ENCODE peak calls at places on chromosomes 11 and 22, in ten cellular contexts. U is right atrium auricular region, T is mammary epithelial cell, S is HCT116, X is colonic mucosa, E is brain microvascular endothelial cell, R is cardiac muscle cell, F is upper lobe of right lung, C is endodermal cell, B is vagina. A is an unnamed sample.
A peak's percentile ranks its signal among the peaks of the same experiment; 100 is the strongest.

GRCh38 chr11:5196731-5197130 is 3.8 kb downstream of the OR51V1 start:
- DNase-seq in C (no peak), X (no peak), B (no peak), U (no peak), F (no peak), R (no peak), E (no peak), S (no peak), T (no peak), A (no peak)

GRCh38 chr11:95507794-95508193 is 276.8 kb upstream of the SESN3 start:
- DNase-seq in S (no peak), R (no peak), U (no peak), T (no peak), E (no peak), X (no peak), B (no peak), C (no peak), F (no peak), A (no peak)

GRCh38 chr22:50600541-50600940 is at the start of gene MAPK8IP2:
- DNase-seq in T (no peak), C (peak; percentile 55), B (no peak), S (no peak), U (no peak), F (no peak), E (no peak), X (no peak), R (peak; percentile 24), A (no peak)

GRCh38 chr11:91174734-91175133 is 951.9 kb upstream of the CHORDC1 start:
- DNase-seq in R (no peak), C (no peak), T (no peak), B (no peak), S (no peak), E (no peak), X (no peak), F (no peak), U (no peak), A (no peak)

GRCh38 chr11:92569717-92570116 is 345.1 kb downstream of the FAT3 start:
- DNase-seq in E (no peak), R (no peak), F (no peak), S (no peak), C (no peak), T (no peak), B (no peak), X (no peak), U (no peak), A (no peak)

GRCh38 chr11:1487091-1487850 is 692 bp upstream of the MOB2 start:
- DNase-seq in C (no peak), R (no peak), T (no peak), X (no peak), S (no peak), F (peak; percentile 51), E (no peak), B (no peak), U (no peak), A (no peak)

GRCh38 chr11:128968916-128969315 is 26.2 kb upstream of the TP53AIP1 start:
- DNase-seq in T (no peak), U (no peak), C (no peak), S (no peak), B (no peak), E (no peak), X (no peak), R (no peak), F (no peak), A (no peak)

GRCh38 chr11:26188559-26188958 is 143.4 kb upstream of the ANO3 start:
- DNase-seq in X (no peak), S (no peak), U (no peak), R (no peak), B (no peak), F (no peak), T (no peak), C (no peak), E (no peak), A (no peak)

GRCh38 chr22:49600891-49601431 is 226.7 kb downstream of the BRD1 start:
- DNase-seq in S (no peak), B (no peak), R (no peak), E (no peak), U (no peak), C (no peak), F (peak; percentile 53), T (no peak), X (no peak), A (no peak)

GRCh38 chr11:88231894-88232482 is 56.7 kb upstream of the RAB38 start:
- DNase-seq in T (peak; percentile 34), U (no peak), B (no peak), R (peak; percentile 52), C (peak; percentile 65), F (no peak), X (no peak), E (peak; percentile 37), S (no peak), A (no peak)

GRCh38 chr22:41216984-41217383 is 11.9 kb downstream of the L3MBTL2 start:
- DNase-seq in C (peak; percentile 38), E (no peak), F (no peak), T (no peak), S (no peak), R (no peak), B (no peak), U (no peak), X (no peak), A (no peak)

GRCh38 chr11:134668076-134668475 is 256.0 kb upstream of the B3GAT1 start:
- DNase-seq in R (no peak), X (no peak), S (no peak), E (no peak), B (no peak), T (no peak), F (no peak), C (peak; percentile 12), U (no peak), A (no peak)

GRCh38 chr22:35335468-35335867 is 35.8 kb downstream of the TOM1 start:
- DNase-seq in B (no peak), U (no peak), S (no peak), T (no peak), R (no peak), C (peak; percentile 67), X (no peak), F (no peak), E (no peak), A (no peak)

GRCh38 chr22:35341090-35341874 is 39.6 kb upstream of the HMOX1 start:
- DNase-seq in B (no peak), S (no peak), C (no peak), T (no peak), U (no peak), F (no peak), R (no peak), E (no peak), X (no peak), A (no peak)

GRCh38 chr22:35335936-35336781 is 36.5 kb downstream of the TOM1 start:
- DNase-seq in S (no peak), R (no peak), U (no peak), E (no peak), F (no peak), T (no peak), X (no peak), B (no peak), C (no peak), A (no peak)

GRCh38 chr22:35334010-35334409 is 34.3 kb downstream of the TOM1 start:
- DNase-seq in F (no peak), U (no peak), S (no peak), T (no peak), E (no peak), B (no peak), R (no peak), X (no peak), C (no peak), A (no peak)

DNA sequence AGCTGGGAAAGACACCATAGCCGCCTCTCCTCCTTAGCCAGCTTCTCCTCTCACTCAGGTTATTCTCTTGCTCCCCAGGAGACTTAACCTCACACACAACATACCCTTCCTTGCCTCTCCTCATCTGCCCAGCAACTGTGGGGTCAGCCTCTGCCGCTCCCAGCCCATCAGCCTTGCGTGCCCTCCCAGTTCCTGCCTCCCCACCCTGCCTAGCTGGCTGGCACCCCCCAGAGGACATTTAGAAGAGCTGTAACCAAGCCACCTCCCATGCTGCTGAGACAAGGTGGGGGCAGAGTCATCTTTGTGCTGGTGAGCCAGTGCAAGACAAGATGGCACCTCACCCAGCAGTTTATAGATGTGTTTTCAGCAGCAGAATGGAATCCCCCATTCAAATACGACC is 38.2 kb downstream of the TOM1 start:
- DNase-seq in C (peak; percentile 70), S (no peak), F (no peak), B (no peak), E (no peak), R (no peak), U (no peak), X (no peak), T (no peak), A (no peak)
- H3K27ac ChIP-seq in C (no peak overlapping the region), S (no peak overlapping the region), F (no peak overlapping the region), B (no peak overlapping the region), E (no peak overlapping the region), R (no peak overlapping the region), U (no peak overlapping the region), X (no peak overlapping the region), T (no peak overlapping the region), A (no peak overlapping the region)

DNA sequence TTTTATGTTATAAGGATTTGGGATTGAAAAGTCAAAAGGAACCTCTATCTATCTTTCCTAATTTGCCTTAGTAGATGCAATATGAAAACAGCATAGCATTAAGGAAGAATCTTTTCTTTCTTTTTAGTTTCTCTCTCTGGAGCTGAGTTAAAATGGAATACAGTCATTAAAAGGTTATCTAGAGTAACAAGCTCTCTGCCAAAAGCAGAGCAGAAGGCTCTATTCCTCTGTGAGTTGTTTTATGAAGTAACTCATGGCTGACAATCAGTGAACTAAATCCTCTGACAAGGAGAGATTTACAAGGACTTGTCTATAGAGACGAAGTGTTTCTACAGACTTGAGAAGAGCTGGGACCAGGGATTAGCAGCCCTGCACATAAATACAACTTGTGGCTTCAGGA is 192.4 kb upstream of the RAG2 start:
- DNase-seq in F (no peak), B (no peak), R (peak; percentile 31), T (no peak), S (no peak), X (no peak), E (no peak), U (no peak), C (no peak), A (no peak)
- H3K27ac ChIP-seq in F (no peak overlapping the region), B (no peak overlapping the region), R (peak overlapping the region; percentile 71), T (no peak overlapping the region), S (no peak overlapping the region), X (no peak overlapping the region), E (no peak overlapping the region), U (no peak overlapping the region), C (no peak overlapping the region), A (no peak overlapping the region)

GRCh38 chr22:31871475-31871874 is 72.9 kb upstream of the YWHAH start:
- DNase-seq in R (no peak), B (no peak), E (no peak), X (no peak), F (no peak), S (no peak), T (no peak), U (no peak), C (no peak), A (no peak)
- H3K27ac ChIP-seq in R (no peak overlapping the region), B (no peak overlapping the region), E (peak overlapping the region; percentile 14), X (peak overlapping the region; percentile 42), F (no peak overlapping the region), S (no peak overlapping the region), T (peak overlapping the region; percentile 59), U (no peak overlapping the region), C (no peak overlapping the region), A (no peak overlapping the region)

DNA sequence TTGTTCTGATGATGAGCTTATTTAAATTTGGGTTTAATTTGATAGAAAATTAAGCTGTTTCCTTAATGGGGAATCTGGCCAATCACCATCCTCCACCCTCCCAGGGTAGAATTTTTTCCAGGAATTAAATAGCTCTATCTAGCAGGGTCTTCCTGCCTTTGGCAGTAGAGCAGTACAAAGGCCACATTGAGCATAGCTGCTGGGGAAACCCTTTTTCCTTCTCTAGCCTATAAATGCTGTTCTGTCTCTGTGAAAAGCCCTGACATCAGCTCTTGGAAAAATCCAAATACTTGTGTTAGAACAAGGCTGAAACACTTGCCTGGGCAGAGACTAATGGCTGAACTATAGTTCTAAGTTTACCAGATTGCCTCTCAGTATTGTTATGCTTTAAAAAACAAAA is 55.1 kb downstream of the ARHGEF12 start:
- DNase-seq in R (peak; percentile 19), X (no peak), C (no peak), B (no peak), U (no peak), F (no peak), T (no peak), S (no peak), E (no peak), A (no peak)
- H3K27ac ChIP-seq in R (peak overlapping the region; percentile 54), X (no peak overlapping the region), C (peak overlapping the region; percentile 71), B (peak overlapping the region; percentile 17), U (peak overlapping the region; percentile 19), F (no peak overlapping the region), T (no peak overlapping the region), S (no peak overlapping the region), E (no peak overlapping the region), A (no peak overlapping the region)

A was measured in coronary artery.